ENCODE peak calls at places on chromosome 16, in ten cellular contexts. A is activated naive CD8-positive, alpha-beta T cell treated with anti-CD3 and anti-CD28 coated beads for 36 hours; V is CD4-positive, alpha-beta T cell; R is GM03348; O is EL; B is AG08395; C is iPS-NIHi11; K is GM06990; L is lung microvascular endothelial cell; D is stimulated activated CD4-positive, alpha-beta T cell treated with anti-CD3 and anti-CD28 coated beads, Interleukin-2, amount 100 ng/mL, for 48 hours. N is an unnamed sample.

GRCh38 chr16:4944333-4945281 is 7.7 kb upstream of the PPL start:
- DNase-seq in L (peak; percentile 94), A (peak; percentile 20), C (peak; percentile 65), R (peak; percentile 96), O (peak; percentile 98), B (peak; percentile 96), V (no peak), K (no peak), D (no peak), N (peak; percentile 95)

GRCh38 chr16:65524231-65524630 is 402.4 kb upstream of the CDH11 start:
- DNase-seq in A (no peak), D (no peak), O (no peak), K (no peak), R (no peak), B (no peak), V (no peak), L (no peak), C (no peak), N (no peak)

GRCh38 chr16:84841787-84842300 is 22.1 kb downstream of the CRISPLD2 start:
- DNase-seq in V (no peak), O (no peak), D (no peak), C (peak; percentile 81), B (no peak), A (no peak), K (no peak), R (no peak), L (no peak), N (no peak)

GRCh38 chr16:50251375-50252081 is 14.8 kb upstream of the ADCY7 start:
- DNase-seq in V (no peak), K (no peak), L (no peak), B (peak; percentile 89), R (peak; percentile 84), D (no peak), O (peak; percentile 94), A (no peak), C (no peak), N (peak; percentile 87)

GRCh38 chr16:67678354-67679023 is 11.9 kb downstream of the C16orf86 start:
- DNase-seq in O (no peak), L (no peak), R (no peak), C (no peak), K (no peak), B (no peak), D (no peak), V (no peak), A (no peak), N (no peak)

GRCh38 chr16:53055603-53056527 is 1.1 kb downstream of the CHD9 start:
- DNase-seq in A (no peak), L (peak; percentile 74), R (peak; percentile 65), K (no peak), C (no peak), V (no peak), D (no peak), B (peak; percentile 33), O (peak; percentile 76), N (peak; percentile 61)

GRCh38 chr16:29644973-29645698 is 17.9 kb upstream of the SPN start:
- DNase-seq in L (no peak), O (no peak), V (no peak), B (no peak), A (no peak), C (no peak), D (no peak), K (no peak), R (no peak), N (no peak)

GRCh38 chr16:84687715-84688114 is 12.1 kb upstream of the USP10 start:
- DNase-seq in O (peak; percentile 86), K (peak; percentile 64), C (no peak), V (no peak), D (no peak), B (peak; percentile 83), R (peak; percentile 83), L (peak; percentile 94), A (no peak), N (peak; percentile 97)

GRCh38 chr16:71911121-71911520 is 15.8 kb downstream of the IST1 start:
- DNase-seq in L (no peak), V (no peak), O (no peak), D (no peak), C (no peak), R (no peak), B (no peak), A (no peak), K (no peak), N (no peak)

GRCh38 chr16:69566437-69567030 is 768 bp downstream of the NFAT5 start:
- DNase-seq in B (peak; percentile 74), L (peak; percentile 72), A (peak; percentile 57), O (peak; percentile 82), R (peak; percentile 85), D (no peak), V (peak; percentile 3), K (peak; percentile 76), C (peak; percentile 68), N (peak; percentile 74)

GRCh38 chr16:71358464-71359031 is at the start of gene CALB2:
- DNase-seq in A (peak; percentile 78), L (peak; percentile 51), R (peak; percentile 93), K (peak; percentile 65), V (peak; percentile 53), C (peak; percentile 95), B (peak; percentile 85), O (peak; percentile 65), D (peak; percentile 65), N (peak; percentile 45)

GRCh38 chr16:23071202-23072083 is 77.8 kb downstream of the USP31 start:
- DNase-seq in K (no peak), B (no peak), O (no peak), A (no peak), C (no peak), V (no peak), R (peak; percentile 61), L (peak; percentile 68), D (no peak), N (no peak)

GRCh38 chr16:71927383-71927782 is 32.1 kb downstream of the IST1 start:
- DNase-seq in V (no peak), A (no peak), R (peak; percentile 76), D (no peak), C (no peak), B (peak; percentile 83), L (peak; percentile 94), O (peak; percentile 97), K (no peak), N (peak; percentile 91)

GRCh38 chr16:88804552-88805339 is 1.2 kb downstream of the CDT1 start:
- DNase-seq in V (no peak), B (no peak), K (peak; percentile 62), O (no peak), A (peak; percentile 67), R (no peak), D (no peak), L (no peak), C (peak; percentile 75), N (peak; percentile 10)

GRCh38 chr16:50279142-50279865 is 13.0 kb downstream of the ADCY7 start:
- DNase-seq in B (no peak), O (no peak), K (peak; percentile 49), C (peak; percentile 9), A (no peak), L (no peak), V (no peak), D (no peak), R (no peak), N (no peak)

GRCh38 chr16:74929636-74930035 is 55.3 kb downstream of the WDR59 start:
- DNase-seq in A (no peak), K (no peak), C (no peak), L (no peak), R (no peak), B (no peak), D (no peak), V (no peak), O (no peak), N (no peak)

GRCh38 chr16:28313587-28313986 is 21.3 kb downstream of the SBK1 start:
- DNase-seq in D (no peak), A (no peak), V (no peak), L (no peak), B (no peak), C (no peak), K (no peak), O (no peak), R (no peak), N (no peak)

GRCh38 chr16:30570621-30571443 is 682 bp downstream of the ZNF688 start:
- DNase-seq in L (peak; percentile 53), C (peak; percentile 37), A (no peak), D (no peak), O (peak; percentile 18), V (no peak), K (no peak), B (no peak), R (peak; percentile 49), N (no peak)

GRCh38 chr16:24993722-24994686 is 21.2 kb downstream of the ARHGAP17 start:
- DNase-seq in O (peak; percentile 95), L (peak; percentile 77), R (peak; percentile 87), D (no peak), C (no peak), B (peak; percentile 94), V (no peak), A (no peak), K (no peak), N (peak; percentile 95)

GRCh38 chr16:69319381-69319780 is 8.2 kb downstream of the VPS4A start:
- DNase-seq in R (no peak), K (no peak), V (no peak), C (no peak), D (no peak), B (no peak), A (no peak), L (no peak), O (no peak), N (no peak)

GRCh38 chr16:30779596-30779995 is 7.4 kb downstream of the ZNF629 start:
- DNase-seq in B (no peak), V (no peak), D (no peak), K (no peak), C (no peak), R (no peak), O (no peak), L (no peak), A (no peak), N (no peak)

GRCh38 chr16:11079657-11080187 is 135.4 kb downstream of the CLEC16A start:
- DNase-seq in D (no peak), L (peak; percentile 82), O (peak; percentile 97), V (no peak), B (peak; percentile 63), A (no peak), R (peak; percentile 78), C (no peak), K (no peak), N (peak; percentile 90)

GRCh38 chr16:74742051-74742481 is 32.6 kb downstream of the FA2H start:
- DNase-seq in O (no peak), L (no peak), B (no peak), R (no peak), K (no peak), A (no peak), V (no peak), D (no peak), C (no peak), N (no peak)

GRCh38 chr16:87576191-87576590 is 26.1 kb upstream of the JPH3 start:
- DNase-seq in V (no peak), R (no peak), K (no peak), O (no peak), D (no peak), A (no peak), C (peak; percentile 59), L (no peak), B (no peak), N (no peak)

GRCh38 chr16:78242231-78242630 is 142.8 kb downstream of the WWOX start:
- DNase-seq in K (no peak), L (no peak), A (no peak), D (no peak), R (no peak), V (no peak), C (no peak), B (no peak), O (no peak), N (no peak)

GRCh38 chr16:70490261-70490660 is 33.1 kb downstream of the COG4 start:
- DNase-seq in D (no peak), K (no peak), L (no peak), V (no peak), B (no peak), R (no peak), O (no peak), A (no peak), C (no peak), N (no peak)

GRCh38 chr16:71846443-71846842 is 667 bp downstream of the ATXN1L start:
- DNase-seq in V (no peak), B (peak; percentile 14), K (no peak), R (peak; percentile 19), L (peak; percentile 45), D (no peak), A (peak; percentile 24), O (peak; percentile 9), C (peak; percentile 32), N (no peak)

GRCh38 chr16:17154981-17155380 is 315.8 kb downstream of the XYLT1 start:
- DNase-seq in L (no peak), B (no peak), V (no peak), D (no peak), C (no peak), K (no peak), O (no peak), R (no peak), A (no peak), N (no peak)

N was measured in HCEC 1CT.